ENCODE peak calls at places on chromosome 4, in five cellular contexts. M is transverse colon, W is body of pancreas, R is glutamatergic neuron, S is esophagus squamous epithelium. Q is an unnamed sample.

GRCh38 chr4:145960012-145960411 is 21.4 kb upstream of the ZNF827 start:
- DNase-seq in M (no peak), W (no peak), R (no peak), S (no peak), Q (no peak)

GRCh38 chr4:121253961-121254360 is 89.8 kb upstream of the TNIP3 start:
- DNase-seq in M (peak; percentile 18), W (no peak), R (no peak), S (no peak), Q (no peak)

GRCh38 chr4:25881187-25881586 is 18.4 kb upstream of the SEL1L3 start:
- DNase-seq in M (no peak), W (no peak), R (no peak), S (no peak), Q (no peak)

GRCh38 chr4:109041463-109041862 is 261.0 kb downstream of the COL25A1 start:
- DNase-seq in M (no peak), W (no peak), R (no peak), S (no peak), Q (no peak)

GRCh38 chr4:13990596-13991589 is 363.4 kb upstream of the BOD1L1 start:
- DNase-seq in M (no peak), W (peak; percentile 51), R (peak; percentile 14), S (no peak), Q (peak; percentile 21)

GRCh38 chr4:188624370-188624769 is 485.1 kb downstream of the TRIML1 start:
- DNase-seq in M (no peak), W (no peak), R (no peak), S (no peak), Q (no peak)

GRCh38 chr4:72430050-72430449 is 139.0 kb downstream of the ADAMTS3 start:
- DNase-seq in M (no peak), W (no peak), R (no peak), S (no peak), Q (no peak)

GRCh38 chr4:124525524-124525923 is 187.0 kb downstream of the ANKRD50 start:
- DNase-seq in M (no peak), W (no peak), R (no peak), S (no peak), Q (no peak)

GRCh38 chr4:56650259-56651070 is 30.6 kb downstream of the HOPX start:
- DNase-seq in M (no peak), W (no peak), R (no peak), S (no peak), Q (no peak)

GRCh38 chr4:89583106-89583505 is 253.9 kb downstream of the SNCA start:
- DNase-seq in M (no peak), W (no peak), R (no peak), S (no peak), Q (no peak)
- TF ChIP-seq CTCF in M (no peak), W (no peak), R (no peak), S (no peak), Q (no peak)

GRCh38 chr4:4880492-4880891 is 21.0 kb downstream of the MSX1 start:
- DNase-seq in M (no peak), W (no peak), R (no peak), S (no peak), Q (no peak)
- TF ChIP-seq CTCF in M (no peak), W (peak; percentile 27), R (no peak), S (no peak), Q (no peak)

DNA sequence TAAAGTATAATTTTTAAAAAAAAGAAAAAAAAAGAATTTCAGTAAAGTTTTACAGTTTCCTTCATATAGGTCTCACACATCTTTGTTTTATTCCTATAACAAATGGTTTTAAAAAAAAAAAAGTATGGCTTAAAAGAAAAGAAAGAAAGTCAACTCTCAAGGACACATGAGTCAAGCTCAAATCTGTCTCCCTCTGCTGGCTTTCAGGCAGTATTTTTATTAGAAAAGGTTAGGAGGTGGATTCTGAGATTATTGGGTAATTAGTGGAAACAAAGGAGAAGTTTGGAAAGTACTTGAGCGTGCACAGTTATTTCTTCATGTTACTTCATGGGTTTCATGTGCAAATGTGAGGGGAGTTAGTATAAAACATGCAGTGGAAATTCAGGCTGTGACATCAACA is 36.6 kb upstream of the BTC start:
- DNase-seq in M (no peak), W (no peak), R (no peak), S (no peak), Q (no peak)
- TF ChIP-seq CTCF in M (no peak), W (no peak), R (no peak), S (no peak), Q (no peak)

GRCh38 chr4:177246636-177247584 is 62.8 kb upstream of the NEIL3 start:
- DNase-seq in M (no peak), W (no peak), R (no peak), S (no peak), Q (no peak)

GRCh38 chr4:177255359-177255758 is 54.3 kb upstream of the NEIL3 start:
- DNase-seq in M (no peak), W (no peak), R (no peak), S (no peak), Q (no peak)

GRCh38 chr4:177251237-177251636 is 58.4 kb upstream of the NEIL3 start:
- DNase-seq in M (peak; percentile 15), W (no peak), R (no peak), S (no peak), Q (no peak)

DNA sequence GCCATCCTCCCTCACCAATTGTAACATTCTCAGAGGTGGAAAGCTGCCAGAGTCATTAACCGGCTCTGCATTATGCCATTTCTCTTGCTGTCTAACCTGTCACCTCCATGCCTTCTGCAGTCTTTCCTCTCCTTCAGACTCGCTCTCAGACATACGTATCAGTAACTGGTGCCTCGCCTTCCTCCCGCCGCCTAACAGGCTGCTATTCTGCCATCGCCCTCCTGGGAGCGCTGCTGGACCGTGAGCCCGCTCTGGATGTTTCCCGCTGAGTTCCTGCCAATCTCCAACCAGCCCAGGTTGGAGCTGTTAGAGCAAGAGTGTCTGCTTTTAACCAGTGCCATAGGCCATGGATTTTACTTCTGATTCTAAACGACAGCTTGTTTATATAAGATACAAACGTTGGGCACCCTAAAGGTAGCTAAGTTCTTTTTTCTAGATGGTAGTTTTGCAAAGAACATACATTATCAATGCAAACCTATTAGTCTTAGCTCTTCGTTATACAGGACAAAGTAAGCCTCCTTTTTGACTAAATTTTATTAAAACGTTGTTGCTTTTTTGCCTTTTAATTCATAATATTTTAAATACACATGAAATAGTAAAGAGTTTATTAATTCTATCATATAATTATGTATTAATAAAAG is 59.5 kb upstream of the NEIL3 start:
- DNase-seq in M (peak; percentile 73), W (peak; percentile 71), R (peak; percentile 88), S (no peak), Q (peak; percentile 74)
- TF ChIP-seq CTCF in M (peak; percentile 86), W (peak; percentile 76), R (peak; percentile 81), S (peak; percentile 33), Q (peak; percentile 76)

DNA sequence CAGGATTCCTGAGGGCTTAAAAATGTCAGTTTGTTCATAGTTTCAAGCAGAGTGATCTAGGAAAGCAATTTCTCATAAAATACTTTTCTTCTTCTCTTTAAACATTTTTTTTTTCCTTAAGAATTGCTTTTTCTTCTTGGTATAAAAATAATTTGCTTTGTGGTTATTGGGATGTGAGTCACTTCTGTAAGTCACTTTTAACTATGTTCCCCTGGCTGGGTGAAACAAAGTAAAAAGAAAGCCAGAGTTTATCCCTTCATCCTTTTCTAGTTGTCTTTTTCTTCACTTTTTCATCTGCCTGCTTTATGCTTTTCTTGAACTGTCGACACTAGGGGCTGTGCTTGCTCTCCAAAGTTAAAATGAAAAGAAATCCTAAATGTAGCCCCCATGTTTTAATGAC is 33.5 kb downstream of the ARSJ start:
- DNase-seq in M (no peak), W (no peak), R (no peak), S (no peak), Q (no peak)
- TF ChIP-seq CTCF in M (no peak), W (no peak), R (no peak), S (no peak), Q (no peak)

DNA sequence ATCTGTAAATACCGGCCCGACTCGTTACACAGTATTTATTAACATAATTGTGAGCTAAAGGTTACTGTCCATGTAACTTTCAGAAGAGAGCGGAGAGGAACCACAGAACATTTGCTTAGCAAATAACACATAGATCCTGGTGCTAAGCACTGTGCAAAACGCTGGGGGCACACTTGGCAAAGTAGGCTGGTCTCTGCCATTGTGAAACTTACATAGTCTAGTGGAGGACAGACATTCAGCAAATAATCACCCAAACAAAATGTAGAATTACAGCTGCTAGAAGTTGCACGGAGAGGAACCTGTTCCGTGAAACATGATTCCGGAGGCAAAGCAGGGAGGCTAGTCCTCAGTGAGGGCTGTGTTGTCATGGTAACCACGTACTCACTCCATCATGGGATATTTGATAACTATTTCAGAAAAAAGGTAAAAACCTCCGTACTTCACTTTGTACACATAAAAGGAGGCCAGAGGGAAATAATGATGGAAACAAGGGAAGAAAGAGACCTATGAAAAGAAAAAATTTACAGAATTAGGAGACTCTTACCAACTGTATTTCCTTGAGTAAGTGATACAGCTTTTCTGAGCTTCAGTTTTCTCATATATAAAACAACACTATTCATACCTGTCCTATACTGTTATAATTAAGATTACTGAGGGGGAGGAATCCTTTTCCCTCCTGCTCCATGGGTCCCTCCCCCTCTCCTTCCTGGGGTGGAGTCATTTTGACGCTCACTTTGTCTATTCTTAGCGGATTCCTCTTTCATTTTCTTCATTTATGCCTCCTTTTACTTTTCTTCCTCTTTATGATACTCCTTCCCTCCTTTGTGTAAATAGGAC is 760 bp upstream of the RASGEF1B start:
- DNase-seq in M (peak; percentile 57), W (peak; percentile 38), R (peak; percentile 41), S (peak; percentile 59), Q (peak; percentile 40)
- TF ChIP-seq CTCF in M (peak; percentile 27), W (no peak), R (peak; percentile 34), S (no peak), Q (no peak)

GRCh38 chr4:81084029-81084428 is 53.5 kb downstream of the BMP3 start:
- DNase-seq in M (no peak), W (no peak), R (no peak), S (no peak), Q (no peak)
- TF ChIP-seq CTCF in M (peak; percentile 42), W (no peak), R (no peak), S (no peak), Q (no peak)

GRCh38 chr4:126051709-126052424 is 737.1 kb downstream of the FAT4 start:
- DNase-seq in M (no peak), W (no peak), R (no peak), S (no peak), Q (no peak)
- TF ChIP-seq CTCF in M (no peak), W (no peak), R (no peak), S (no peak), Q (no peak)

Q was measured in Calu3.